ENCODE peak calls at places on chromosomes 7 and 10, in seven cellular contexts. One of them, this sample, is unnamed.

GRCh38 chr7:375491-375821 is 85.5 kb downstream of the FOXL3 start:
- DNase-seq in H1: no peak
- DNase-seq in HepG2: no peak
- DNase-seq in HCT116: no peak
- DNase-seq in SK-N-SH: peak
- DNase-seq in GM12878: no peak
- DNase-seq in K562: no peak
- DNase-seq in this sample: no peak

GRCh38 chr7:33849004-33849403 is 56.3 kb upstream of the BMPER start:
- DNase-seq in H1: no peak
- DNase-seq in HepG2: no peak
- DNase-seq in HCT116: no peak
- DNase-seq in SK-N-SH: no peak
- DNase-seq in GM12878: no peak
- DNase-seq in K562: no peak
- DNase-seq in this sample: no peak

GRCh38 chr10:86535057-86535882 is 13.7 kb upstream of the WAPL start:
- DNase-seq in H1: peak
- DNase-seq in HepG2: peak
- DNase-seq in HCT116: peak
- DNase-seq in SK-N-SH: no peak
- DNase-seq in GM12878: no peak
- DNase-seq in K562: peak
- DNase-seq in this sample: peak

GRCh38 chr7:1121886-1122831 is 34.2 kb downstream of the GPER1 start:
- DNase-seq in H1: no peak
- DNase-seq in HepG2: no peak
- DNase-seq in HCT116: no peak
- DNase-seq in SK-N-SH: no peak
- DNase-seq in GM12878: no peak
- DNase-seq in K562: no peak
- DNase-seq in this sample: no peak

GRCh38 chr10:70803768-70804423 is 11.9 kb upstream of the SGPL1 start:
- DNase-seq in H1: no peak
- DNase-seq in HepG2: no peak
- DNase-seq in HCT116: no peak
- DNase-seq in SK-N-SH: no peak
- DNase-seq in GM12878: no peak
- DNase-seq in K562: no peak
- DNase-seq in this sample: no peak

GRCh38 chr7:5634107-5634950 is 147.1 kb downstream of the RNF216 start:
- DNase-seq in H1: peak
- DNase-seq in HepG2: no peak
- DNase-seq in HCT116: no peak
- DNase-seq in SK-N-SH: peak
- DNase-seq in GM12878: no peak
- DNase-seq in K562: no peak
- DNase-seq in this sample: no peak

GRCh38 chr10:71633935-71634334 is 85.6 kb downstream of the C10orf105 start:
- DNase-seq in H1: no peak
- DNase-seq in HepG2: no peak
- DNase-seq in HCT116: no peak
- DNase-seq in SK-N-SH: peak
- DNase-seq in GM12878: no peak
- DNase-seq in K562: no peak
- DNase-seq in this sample: no peak

GRCh38 chr10:112471878-112472487 is 25.0 kb downstream of the VTI1A start:
- DNase-seq in H1: peak
- DNase-seq in HepG2: peak
- DNase-seq in HCT116: peak
- DNase-seq in SK-N-SH: peak
- DNase-seq in GM12878: peak
- DNase-seq in K562: peak
- DNase-seq in this sample: peak

GRCh38 chr10:128174581-128175559 is 48.6 kb upstream of the MKI67 start:
- DNase-seq in H1: no peak
- DNase-seq in HepG2: peak
- DNase-seq in HCT116: peak
- DNase-seq in SK-N-SH: no peak
- DNase-seq in GM12878: no peak
- DNase-seq in K562: no peak
- DNase-seq in this sample: no peak

GRCh38 chr7:10940748-10941358 is 32.8 kb upstream of the PHF14 start:
- DNase-seq in H1: no peak
- DNase-seq in HepG2: no peak
- DNase-seq in HCT116: no peak
- DNase-seq in SK-N-SH: peak
- DNase-seq in GM12878: no peak
- DNase-seq in K562: no peak
- DNase-seq in this sample: no peak

GRCh38 chr7:11244149-11244548 is 270.5 kb downstream of the PHF14 start:
- DNase-seq in H1: no peak
- DNase-seq in HepG2: no peak
- DNase-seq in HCT116: no peak
- DNase-seq in SK-N-SH: peak
- DNase-seq in GM12878: no peak
- DNase-seq in K562: no peak
- DNase-seq in this sample: no peak

GRCh38 chr7:106600569-106601373 is 60.2 kb downstream of the CCDC71L start:
- DNase-seq in H1: no peak
- DNase-seq in HepG2: no peak
- DNase-seq in HCT116: no peak
- DNase-seq in SK-N-SH: no peak
- DNase-seq in GM12878: no peak
- DNase-seq in K562: no peak
- DNase-seq in this sample: no peak

GRCh38 chr7:130201796-130202195 is 3.4 kb downstream of the TMEM209 start:
- DNase-seq in H1: no peak
- DNase-seq in HepG2: no peak
- DNase-seq in HCT116: no peak
- DNase-seq in SK-N-SH: no peak
- DNase-seq in GM12878: no peak
- DNase-seq in K562: peak
- DNase-seq in this sample: no peak

GRCh38 chr7:72187179-72187578 is 225.0 kb downstream of the CALN1 start:
- DNase-seq in H1: no peak
- DNase-seq in HepG2: no peak
- DNase-seq in HCT116: no peak
- DNase-seq in SK-N-SH: no peak
- DNase-seq in GM12878: no peak
- DNase-seq in K562: no peak
- DNase-seq in this sample: no peak

GRCh38 chr10:43202657-43203490 is 64.0 kb downstream of the RASGEF1A start:
- DNase-seq in H1: peak
- DNase-seq in HepG2: no peak
- DNase-seq in HCT116: no peak
- DNase-seq in SK-N-SH: peak
- DNase-seq in GM12878: no peak
- DNase-seq in K562: peak
- DNase-seq in this sample: no peak

GRCh38 chr10:32983333-32983909 is 25.4 kb upstream of the ITGB1 start:
- DNase-seq in H1: no peak
- DNase-seq in HepG2: peak
- DNase-seq in HCT116: peak
- DNase-seq in SK-N-SH: peak
- DNase-seq in GM12878: no peak
- DNase-seq in K562: no peak
- DNase-seq in this sample: no peak

GRCh38 chr7:43669286-43670081 is 59.8 kb downstream of the COA1 start:
- DNase-seq in H1: peak
- DNase-seq in HepG2: no peak
- DNase-seq in HCT116: no peak
- DNase-seq in SK-N-SH: no peak
- DNase-seq in GM12878: no peak
- DNase-seq in K562: no peak
- DNase-seq in this sample: no peak

GRCh38 chr7:15332962-15333361 is 228.9 kb downstream of the AGMO start:
- DNase-seq in H1: no peak
- DNase-seq in HepG2: no peak
- DNase-seq in HCT116: no peak
- DNase-seq in SK-N-SH: no peak
- DNase-seq in GM12878: no peak
- DNase-seq in K562: no peak
- DNase-seq in this sample: no peak

GRCh38 chr7:15330943-15331342 is 230.9 kb downstream of the AGMO start:
- DNase-seq in H1: no peak
- DNase-seq in HepG2: no peak
- DNase-seq in HCT116: no peak
- DNase-seq in SK-N-SH: no peak
- DNase-seq in GM12878: no peak
- DNase-seq in K562: no peak
- DNase-seq in this sample: no peak

DNA sequence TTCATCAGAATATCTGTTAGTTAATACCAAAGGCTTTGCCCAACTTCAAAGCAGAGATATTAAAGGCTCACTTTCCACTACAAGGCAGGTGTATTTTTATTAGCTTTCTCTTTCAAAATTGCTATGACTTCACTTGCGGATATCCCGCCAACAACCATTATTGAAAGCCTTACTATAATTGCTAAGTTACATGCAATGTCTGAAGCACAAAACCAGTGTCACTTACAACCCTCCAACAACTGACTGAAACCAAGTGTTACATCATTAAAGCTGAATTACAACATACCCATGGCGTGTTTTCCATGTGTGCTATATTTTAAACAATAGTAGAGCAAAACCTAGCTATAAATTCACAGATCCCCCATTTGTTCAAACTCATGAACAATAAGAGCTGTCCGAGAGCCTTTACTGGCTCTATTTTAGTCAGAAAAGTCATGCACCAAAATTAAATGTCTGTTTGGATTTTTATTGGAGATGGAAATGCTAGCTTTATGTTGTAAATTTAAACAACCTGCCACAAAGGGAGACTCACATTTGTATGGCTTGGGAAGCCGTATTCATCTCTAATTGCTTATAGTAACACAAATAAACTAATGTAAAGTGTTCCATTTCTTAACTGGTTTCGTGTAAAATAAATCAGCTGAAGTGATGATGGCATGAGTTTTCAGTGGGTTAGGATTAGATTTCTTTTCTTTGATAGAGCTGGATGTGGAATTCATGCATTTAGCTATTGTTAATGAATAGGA is 227.1 kb downstream of the AGMO start:
- DNase-seq in H1: no peak
- DNase-seq in HepG2: no peak
- DNase-seq in HCT116: no peak
- DNase-seq in SK-N-SH: no peak
- DNase-seq in GM12878: no peak
- DNase-seq in K562: no peak
- DNase-seq in this sample: no peak
- TF ChIP-seq SIN3A in H1: no peak
- TF ChIP-seq SIN3A in HepG2: no peak
- TF ChIP-seq SIN3A in HCT116: no peak
- TF ChIP-seq SIN3A in SK-N-SH: no peak
- TF ChIP-seq SIN3A in GM12878: no peak
- TF ChIP-seq SIN3A in K562: no peak
- TF ChIP-seq SIN3A in this sample: no peak

DNA sequence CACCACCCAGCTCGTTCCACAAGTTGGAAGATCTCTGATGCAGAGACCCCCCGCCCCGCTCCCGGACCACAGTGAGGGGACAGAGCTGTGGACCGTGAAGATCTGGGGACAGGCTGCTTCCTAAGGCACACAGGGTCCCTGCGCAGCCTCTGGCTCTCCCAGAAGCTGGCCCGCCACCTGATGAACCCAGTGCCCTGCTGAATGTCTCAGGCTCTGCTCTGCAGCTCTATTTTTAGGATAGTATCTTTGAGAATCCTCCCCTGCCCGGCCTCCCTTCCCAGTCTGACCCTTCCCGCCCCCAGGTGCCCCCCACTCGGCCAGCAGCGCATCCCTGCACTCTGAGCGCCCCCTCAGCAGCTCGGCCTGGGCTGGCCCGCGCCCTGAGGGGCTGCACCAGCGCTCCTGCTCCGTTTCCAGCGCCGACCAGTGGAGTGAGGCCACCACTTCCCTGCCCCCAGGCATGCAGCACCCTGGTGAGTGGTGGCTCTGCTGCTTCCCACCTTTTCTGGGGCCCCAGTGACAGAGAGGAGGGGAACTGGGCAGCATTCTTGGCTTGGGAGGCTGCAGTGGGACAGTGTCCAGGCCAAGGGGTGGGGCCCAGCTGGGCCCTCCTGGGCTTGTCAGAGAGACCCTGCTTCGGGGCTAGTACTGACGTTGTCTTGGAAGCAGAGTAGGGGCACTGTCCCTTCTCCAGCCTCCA is 29.5 kb downstream of the GBX1 start:
- DNase-seq in H1: no peak
- DNase-seq in HepG2: no peak
- DNase-seq in HCT116: no peak
- DNase-seq in SK-N-SH: peak
- DNase-seq in GM12878: no peak
- DNase-seq in K562: no peak
- DNase-seq in this sample: no peak
- TF ChIP-seq SIN3A in H1: no peak
- TF ChIP-seq SIN3A in HepG2: no peak
- TF ChIP-seq SIN3A in HCT116: no peak
- TF ChIP-seq SIN3A in SK-N-SH: no peak
- TF ChIP-seq SIN3A in GM12878: no peak
- TF ChIP-seq SIN3A in K562: no peak
- TF ChIP-seq SIN3A in this sample: no peak

GRCh38 chr7:157429001-157429679 is 92.3 kb downstream of the DNAJB6 start:
- DNase-seq in H1: no peak
- DNase-seq in HepG2: no peak
- DNase-seq in HCT116: no peak
- DNase-seq in SK-N-SH: no peak
- DNase-seq in GM12878: no peak
- DNase-seq in K562: no peak
- DNase-seq in this sample: no peak
- TF ChIP-seq SIN3A in H1: no peak
- TF ChIP-seq SIN3A in HepG2: no peak
- TF ChIP-seq SIN3A in HCT116: no peak
- TF ChIP-seq SIN3A in SK-N-SH: no peak
- TF ChIP-seq SIN3A in GM12878: no peak
- TF ChIP-seq SIN3A in K562: no peak
- TF ChIP-seq SIN3A in this sample: no peak

DNA sequence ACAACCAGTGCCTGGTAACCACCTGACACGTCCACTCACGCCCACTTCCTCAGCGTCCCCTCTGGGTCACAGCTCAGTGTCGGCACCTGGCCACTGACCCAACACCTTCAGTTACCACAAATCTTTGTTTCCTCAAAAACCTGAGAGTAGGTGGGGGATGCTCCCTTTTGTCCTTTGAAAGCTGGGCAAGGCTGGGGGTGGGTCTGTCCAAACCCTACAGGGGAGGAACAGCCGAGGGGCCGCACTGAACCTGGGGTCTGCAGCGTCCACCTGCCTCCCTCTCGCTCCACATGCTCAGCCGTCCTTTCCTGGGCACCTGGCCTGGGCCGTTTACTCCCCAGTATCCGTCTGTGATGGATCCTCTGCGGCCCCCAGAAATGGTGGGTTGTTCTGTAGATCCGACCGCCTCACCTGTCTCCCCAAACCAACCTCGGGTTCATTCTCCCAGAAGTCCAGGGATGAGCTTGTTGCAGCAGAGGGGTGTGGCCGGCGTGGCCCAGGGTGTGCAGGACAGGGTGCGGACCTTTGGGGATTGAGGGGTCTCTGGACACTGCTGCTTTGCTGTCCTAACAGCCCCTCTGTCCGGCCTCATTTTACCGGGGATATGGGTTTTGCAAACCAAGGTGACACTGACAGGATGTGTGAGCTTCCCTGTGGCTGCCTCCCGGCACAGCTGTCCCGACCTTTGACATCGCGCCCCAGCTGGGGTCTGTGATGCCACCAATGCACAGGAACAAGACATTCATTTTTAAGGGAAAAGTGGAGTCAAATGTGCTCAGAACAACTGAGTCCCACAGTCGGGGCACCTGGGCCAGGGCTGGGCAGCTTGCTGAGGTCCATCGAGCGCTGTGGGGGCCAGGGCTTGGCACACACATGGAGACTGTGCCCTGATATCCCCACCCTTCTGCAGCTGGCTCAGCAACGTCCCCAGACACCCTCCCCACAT is 115.9 kb downstream of the VIPR2 start:
- DNase-seq in H1: peak
- DNase-seq in HepG2: no peak
- DNase-seq in HCT116: no peak
- DNase-seq in SK-N-SH: no peak
- DNase-seq in GM12878: no peak
- DNase-seq in K562: no peak
- DNase-seq in this sample: no peak
- TF ChIP-seq SIN3A in H1: no peak
- TF ChIP-seq SIN3A in HepG2: no peak
- TF ChIP-seq SIN3A in HCT116: no peak
- TF ChIP-seq SIN3A in SK-N-SH: no peak
- TF ChIP-seq SIN3A in GM12878: no peak
- TF ChIP-seq SIN3A in K562: no peak
- TF ChIP-seq SIN3A in this sample: no peak

This sample was measured in Panc1.